ENCODE peak calls at places on chromosomes 7 and 10, in four cellular contexts. T is aorta, Y is A549, R is thyroid gland. K is an unnamed sample.

GRCh38 chr10:89615824-89616223 is 29.2 kb downstream of the PANK1 start:
- DNase-seq in T (no peak), Y (no peak), R (no peak), K (no peak)

GRCh38 chr7:90551036-90551435 is 45.1 kb upstream of the CDK14 start:
- DNase-seq in T (no peak), Y (no peak), R (peak; percentile 22), K (no peak)

GRCh38 chr10:58642283-58642682 is 129.6 kb downstream of the BICC1 start:
- DNase-seq in T (no peak), Y (no peak), R (no peak), K (no peak)

GRCh38 chr10:76329891-76330575 is 898.6 kb downstream of the LRMDA start:
- DNase-seq in T (no peak), Y (no peak), R (no peak), K (peak; percentile 10)

GRCh38 chr7:7944619-7945282 is 23.8 kb upstream of the GLCCI1 start:
- DNase-seq in T (no peak), Y (no peak), R (no peak), K (no peak)

GRCh38 chr10:79385804-79386531 is 38.7 kb downstream of the PPIF start:
- DNase-seq in T (peak; percentile 65), Y (no peak), R (no peak), K (peak; percentile 33)

GRCh38 chr10:59465089-59465488 is 102.7 kb upstream of the FAM13C start:
- DNase-seq in T (no peak), Y (peak; percentile 2), R (peak; percentile 23), K (peak; percentile 29)

GRCh38 chr10:132626761-132627735 is 89.5 kb downstream of the INPP5A start:
- DNase-seq in T (peak; percentile 76), Y (no peak), R (no peak), K (no peak)

GRCh38 chr10:4710858-4711257 is 115.1 kb upstream of the AKR1E2 start:
- DNase-seq in T (no peak), Y (no peak), R (no peak), K (no peak)

GRCh38 chr7:117807688-117808087 is 65.6 kb downstream of the CTTNBP2 start:
- DNase-seq in T (no peak), Y (no peak), R (peak; percentile 50), K (no peak)

GRCh38 chr7:74575811-74576210 is 81.7 kb upstream of the GTF2I start:
- DNase-seq in T (no peak), Y (no peak), R (no peak), K (no peak)

GRCh38 chr7:91880016-91880412 is 488 bp downstream of the MTERF1 start:
- DNase-seq in T (no peak), Y (no peak), R (no peak), K (no peak)

GRCh38 chr10:98029149-98030092 is 1.0 kb downstream of the CRTAC1 start:
- DNase-seq in T (no peak), Y (no peak), R (peak; percentile 27), K (no peak)

GRCh38 chr10:97648557-97649404 is 8.3 kb downstream of the PI4K2A start:
- DNase-seq in T (no peak), Y (peak; percentile 87), R (no peak), K (no peak)

GRCh38 chr7:14403587-14403986 is 414.1 kb upstream of the ETV1 start:
- DNase-seq in T (no peak), Y (no peak), R (no peak), K (no peak)

GRCh38 chr10:133457100-133457841 is 3.5 kb downstream of the SCART1 start:
- DNase-seq in T (no peak), Y (no peak), R (no peak), K (no peak)

GRCh38 chr7:103395071-103395470 is 47.6 kb downstream of the PSMC2 start:
- DNase-seq in T (no peak), Y (no peak), R (no peak), K (no peak)

GRCh38 chr7:69963388-69963787 is 365.1 kb downstream of the AUTS2 start:
- DNase-seq in T (no peak), Y (no peak), R (no peak), K (no peak)

GRCh38 chr10:97321032-97321806 is 2.1 kb downstream of the FRAT1 start:
- DNase-seq in T (peak; percentile 77), Y (no peak), R (peak; percentile 23), K (no peak)

GRCh38 chr7:84422790-84423189 is 228.2 kb upstream of the SEMA3A start:
- DNase-seq in T (no peak), Y (no peak), R (no peak), K (no peak)

GRCh38 chr7:116327751-116328150 is 117.4 kb downstream of the TES start:
- DNase-seq in T (no peak), Y (peak; percentile 20), R (no peak), K (no peak)

GRCh38 chr10:77837925-77838595 is 88.5 kb downstream of the DLG5 start:
- DNase-seq in T (peak; percentile 61), Y (no peak), R (peak; percentile 44), K (no peak)

GRCh38 chr10:77841711-77842375 is 84.7 kb downstream of the DLG5 start:
- DNase-seq in T (peak; percentile 68), Y (no peak), R (peak; percentile 89), K (no peak)

GRCh38 chr10:77843264-77843663 is 83.3 kb downstream of the DLG5 start:
- DNase-seq in T (peak; percentile 69), Y (no peak), R (no peak), K (no peak)

GRCh38 chr10:77842652-77843212 is 83.8 kb downstream of the DLG5 start:
- DNase-seq in T (peak; percentile 45), Y (no peak), R (no peak), K (no peak)

DNA sequence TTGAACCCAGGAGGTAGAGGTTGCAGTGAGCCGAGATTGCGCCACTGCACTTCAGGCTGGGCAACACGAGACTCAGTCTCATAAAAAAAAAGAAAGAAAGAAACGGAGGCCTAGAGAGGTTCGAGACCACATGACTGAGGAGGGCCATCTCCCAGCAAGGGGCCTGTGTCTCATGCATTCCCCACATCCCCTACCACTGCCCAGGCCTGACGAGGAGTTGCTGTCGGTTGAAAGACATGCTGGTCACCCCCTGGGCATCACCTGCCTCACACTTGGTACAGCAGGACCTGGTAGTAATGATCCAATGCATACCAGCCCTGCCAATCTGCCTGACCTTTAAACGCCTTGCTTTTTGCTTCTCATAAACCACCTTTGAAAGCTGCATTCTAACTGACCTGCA is 85.9 kb downstream of the DLG5 start:
- DNase-seq in T (peak; percentile 43), Y (no peak), R (peak; percentile 37), K (no peak)
- H3K4me1 ChIP-seq in T (no peaks in the 10 kb centered on the region), Y (peaks cover 14% of the 10 kb centered on the region), R (peaks cover 74% of the 10 kb centered on the region), K (no peaks in the 10 kb centered on the region)

GRCh38 chr10:42981358-42982236 is 95.3 kb upstream of the RET start:
- DNase-seq in T (no peak), Y (no peak), R (no peak), K (peak; percentile 35)

GRCh38 chr10:42979730-42980467 is 97.0 kb upstream of the RET start:
- DNase-seq in T (no peak), Y (no peak), R (no peak), K (peak; percentile 27)

GRCh38 chr10:42977032-42977416 is 99.8 kb upstream of the RET start:
- DNase-seq in T (peak; percentile 31), Y (no peak), R (no peak), K (no peak)

GRCh38 chr10:42980553-42981357 is 96.1 kb upstream of the RET start:
- DNase-seq in T (peak; percentile 63), Y (no peak), R (no peak), K (no peak)

GRCh38 chr10:42979181-42979580 is 97.7 kb upstream of the RET start:
- DNase-seq in T (peak; percentile 25), Y (no peak), R (no peak), K (no peak)
- H3K4me3 ChIP-seq in T (no peak overlapping the region), Y (no peak overlapping the region), R (no peak overlapping the region), K (no peak overlapping the region)

GRCh38 chr7:100863406-100863950 is 3.7 kb upstream of the TRIP6 start:
- DNase-seq in T (no peak), Y (no peak), R (no peak), K (no peak)

GRCh38 chr7:100864263-100864845 is 2.8 kb upstream of the TRIP6 start:
- DNase-seq in T (no peak), Y (no peak), R (no peak), K (no peak)

GRCh38 chr7:100860702-100861615 is 6.2 kb upstream of the TRIP6 start:
- DNase-seq in T (no peak), Y (no peak), R (no peak), K (no peak)

GRCh38 chr7:100859856-100860255 is 7.3 kb upstream of the TRIP6 start:
- DNase-seq in T (no peak), Y (no peak), R (no peak), K (no peak)

GRCh38 chr7:100861616-100861985 is 5.6 kb upstream of the TRIP6 start:
- DNase-seq in T (no peak), Y (no peak), R (no peak), K (no peak)
- H3K4me1 ChIP-seq in T (no peaks in the 10 kb centered on the region), Y (peaks cover 9% of the 10 kb centered on the region), R (peaks cover 3% of the 10 kb centered on the region), K (peaks cover 11% of the 10 kb centered on the region)

GRCh38 chr7:76301000-76301399 is 1.5 kb upstream of the HSPB1 start:
- DNase-seq in T (no peak), Y (no peak), R (no peak), K (no peak)

GRCh38 chr7:76302299-76303056 is at the start of gene HSPB1:
- DNase-seq in T (peak; percentile 98), Y (peak; percentile 92), R (peak; percentile 100), K (peak; percentile 86)

GRCh38 chr7:76303057-76303828 is 770 bp downstream of the HSPB1 start:
- DNase-seq in T (peak; percentile 96), Y (peak; percentile 93), R (peak; percentile 89), K (peak; percentile 79)

GRCh38 chr7:76300210-76300731 is 2.2 kb upstream of the HSPB1 start:
- DNase-seq in T (no peak), Y (peak; percentile 91), R (peak; percentile 65), K (no peak)

DNA sequence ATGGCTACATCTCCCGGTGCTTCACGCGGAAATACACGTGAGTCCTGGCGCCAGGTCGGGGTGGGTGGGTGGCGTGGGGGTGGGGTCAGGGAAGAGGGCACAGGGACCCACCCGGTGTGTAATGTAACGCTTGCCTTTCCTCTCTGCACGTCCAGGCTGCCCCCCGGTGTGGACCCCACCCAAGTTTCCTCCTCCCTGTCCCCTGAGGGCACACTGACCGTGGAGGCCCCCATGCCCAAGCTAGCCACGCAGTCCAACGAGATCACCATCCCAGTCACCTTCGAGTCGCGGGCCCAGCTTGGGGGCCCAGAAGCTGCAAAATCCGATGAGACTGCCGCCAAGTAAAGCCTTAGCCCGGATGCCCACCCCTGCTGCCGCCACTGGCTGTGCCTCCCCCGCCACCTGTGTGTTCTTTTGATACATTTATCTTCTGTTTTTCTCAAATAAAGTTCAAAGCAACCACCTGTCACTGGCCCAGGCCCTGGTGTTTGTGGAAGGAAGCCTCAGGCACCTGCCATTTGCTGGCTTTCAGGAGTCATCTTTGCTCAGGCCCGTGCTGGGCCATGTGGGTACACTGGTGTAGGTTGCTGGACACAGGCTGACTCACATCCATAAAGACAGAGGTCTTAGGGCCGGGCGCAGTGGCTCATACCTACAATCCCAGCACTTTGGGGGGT is 1.5 kb downstream of the HSPB1 start:
- DNase-seq in T (no peak), Y (peak; percentile 58), R (no peak), K (no peak)
- H3K4me3 ChIP-seq in T (peak overlapping the region; percentile 92), Y (peak overlapping the region; percentile 91), R (peak overlapping the region; percentile 99), K (peak overlapping the region; percentile 77)

GRCh38 chr10:102670871-102671434 is 26.7 kb downstream of the TRIM8 start:
- DNase-seq in T (peak; percentile 38), Y (no peak), R (no peak), K (no peak)
- H3K4me1 ChIP-seq in T (peaks cover 3% of the 10 kb centered on the region), Y (peaks cover 30% of the 10 kb centered on the region), R (peaks cover 63% of the 10 kb centered on the region), K (peaks cover 6% of the 10 kb centered on the region)